ENCODE peak calls at places on chromosomes 3 and 15, in five cellular contexts. J is adipocyte; D is activated T-cell treated with anti-CD3 and anti-CD28 coated beads for 1 hour; G is stimulated activated CD4-positive, alpha-beta T cell treated with anti-CD3 and anti-CD28 coated beads, Interleukin-4, amount 100 ng/mL, for 1 hour; X is left lobe of liver. T is an unnamed sample.

GRCh38 chr15:27271258-27271657 is 300.3 kb downstream of the GABRG3 start:
- DNase-seq in X (no peak), G (no peak), D (no peak), J (no peak), T (no peak)

GRCh38 chr3:124033360-124034015 is 41.6 kb upstream of the ROPN1 start:
- DNase-seq in D (no peak), J (peak), X (no peak), G (peak), T (no peak)

GRCh38 chr3:32480596-32480995 is 22.1 kb downstream of the CMTM6 start:
- DNase-seq in X (no peak), G (no peak), D (no peak), J (peak), T (no peak)

GRCh38 chr3:150232992-150233451 is 175.1 kb upstream of the TSC22D2 start:
- DNase-seq in D (no peak), J (no peak), X (no peak), G (no peak), T (no peak)

GRCh38 chr15:82951472-82952155 is 906 bp downstream of the HOMER2 start:
- DNase-seq in G (no peak), X (no peak), J (no peak), D (no peak), T (no peak)

GRCh38 chr3:4826237-4827100 is 152.8 kb upstream of the BHLHE40 start:
- DNase-seq in X (peak), J (no peak), D (no peak), G (no peak), T (no peak)

GRCh38 chr3:188832961-188833615 is 338.7 kb upstream of the TPRG1 start:
- DNase-seq in G (no peak), X (no peak), J (peak), D (no peak), T (no peak)

GRCh38 chr3:13452490-13453335 is 27.4 kb upstream of the HDAC11 start:
- DNase-seq in X (peak), G (peak), J (peak), D (peak), T (no peak)

GRCh38 chr3:116338713-116339112 is 106.6 kb downstream of the LSAMP start:
- DNase-seq in D (no peak), G (no peak), J (no peak), X (no peak), T (no peak)

GRCh38 chr3:31369637-31370036 is 163.1 kb upstream of the STT3B start:
- DNase-seq in X (no peak), D (no peak), J (no peak), G (no peak), T (no peak)

GRCh38 chr3:45683417-45684326 is 5.5 kb upstream of the SACM1L start:
- DNase-seq in G (no peak), X (no peak), J (no peak), D (no peak), T (no peak)

GRCh38 chr15:87711011-87711410 is 545.5 kb downstream of the NTRK3 start:
- DNase-seq in X (no peak), J (no peak), G (no peak), D (no peak), T (no peak)

GRCh38 chr3:56987238-56987932 is 73.1 kb upstream of the SPATA12 start:
- DNase-seq in G (no peak), J (no peak), X (no peak), D (no peak), T (no peak)

GRCh38 chr15:44216958-44217357 is 21.9 kb upstream of the FRMD5 start:
- DNase-seq in G (no peak), X (no peak), J (no peak), D (no peak), T (no peak)

GRCh38 chr3:193774916-193775285 is 181.9 kb downstream of the OPA1 start:
- DNase-seq in X (no peak), J (no peak), G (no peak), D (no peak), T (no peak)

GRCh38 chr15:94231728-94232086 is 346 bp downstream of the MCTP2 start:
- DNase-seq in D (peak), X (peak), J (peak), G (no peak), T (no peak)

GRCh38 chr3:53083496-53083895 is 37.6 kb upstream of the SFMBT1 start:
- DNase-seq in X (peak), J (peak), G (no peak), D (no peak), T (no peak)

GRCh38 chr15:62269504-62269903 is 104.4 kb upstream of the C2CD4B start:
- DNase-seq in G (no peak), J (no peak), X (no peak), D (no peak), T (no peak)

GRCh38 chr3:111735271-111735758 is 123.8 kb upstream of the PHLDB2 start:
- DNase-seq in J (peak), D (no peak), G (no peak), X (no peak), T (no peak)

GRCh38 chr3:30294241-30294667 is 312.1 kb upstream of the TGFBR2 start:
- DNase-seq in D (no peak), G (no peak), X (no peak), J (no peak), T (no peak)

GRCh38 chr3:128872282-128872681 is 7.1 kb upstream of the ACAD9 start:
- DNase-seq in G (no peak), X (no peak), J (no peak), D (no peak), T (no peak)

GRCh38 chr3:74861211-74861610 is 246.8 kb upstream of the CNTN3 start:
- DNase-seq in D (no peak), G (no peak), X (no peak), J (no peak), T (no peak)

GRCh38 chr3:172341482-172342059 is 106.7 kb downstream of the GHSR start:
- DNase-seq in G (no peak), X (no peak), D (no peak), J (peak), T (no peak)

GRCh38 chr15:32688151-32688639 is 29.6 kb upstream of the GREM1 start:
- DNase-seq in D (no peak), G (no peak), X (peak), J (no peak), T (no peak)

GRCh38 chr3:15387171-15387581 is 40.2 kb downstream of the METTL6 start:
- DNase-seq in J (no peak), G (no peak), D (no peak), X (no peak), T (no peak)

GRCh38 chr3:8237893-8238292 is 263.7 kb upstream of the LMCD1 start:
- DNase-seq in D (no peak), J (no peak), X (no peak), G (no peak), T (no peak)

GRCh38 chr15:52228928-52229327 is 37.7 kb upstream of the GNB5 start:
- DNase-seq in J (no peak), D (no peak), G (no peak), X (peak), T (no peak)

GRCh38 chr3:19668163-19668562 is 265.9 kb downstream of the EFHB start:
- DNase-seq in D (no peak), J (no peak), X (no peak), G (no peak), T (no peak)

GRCh38 chr15:42608110-42608531 is 32.7 kb downstream of the STARD9 start:
- DNase-seq in D (peak), X (no peak), G (peak), J (no peak), T (no peak)

GRCh38 chr3:61882253-61882652 is 320.9 kb downstream of the PTPRG start:
- DNase-seq in D (no peak), G (no peak), X (no peak), J (no peak), T (no peak)

GRCh38 chr3:9701006-9701405 is 2.6 kb upstream of the CPNE9 start:
- DNase-seq in G (no peak), J (no peak), D (no peak), X (no peak), T (no peak)